ENCODE peak calls at places on chromosomes 3 and 15, in eight cellular contexts. O, L, S, B, E, Z, R and V are unnamed samples.

GRCh38 chr3:187750041-187750512 is 4.8 kb upstream of the BCL6 start:
- DNase-seq in O (no peak), L (no peak), S (no peak), B (no peak), E (peak), Z (no peak), R (no peak), V (no peak)

GRCh38 chr3:134677196-134677986 is 26.6 kb upstream of the KY start:
- DNase-seq in O (peak), L (no peak), S (no peak), B (no peak), E (no peak), Z (no peak), R (no peak), V (no peak)

GRCh38 chr15:31501074-31501473 is 174.4 kb downstream of the KLF13 start:
- DNase-seq in O (no peak), L (no peak), S (no peak), B (no peak), E (no peak), Z (no peak), R (no peak), V (no peak)

GRCh38 chr15:63442080-63442479 is 60.4 kb upstream of the CA12 start:
- DNase-seq in O (no peak), L (no peak), S (no peak), B (no peak), E (no peak), Z (no peak), R (no peak), V (no peak)

GRCh38 chr3:198028718-198029117 is 68.7 kb downstream of the LMLN start:
- DNase-seq in O (no peak), L (no peak), S (no peak), B (no peak), E (peak), Z (no peak), R (no peak), V (no peak)

GRCh38 chr15:39497759-39498565 is 82.9 kb upstream of the THBS1 start:
- DNase-seq in O (no peak), L (no peak), S (no peak), B (no peak), E (no peak), Z (no peak), R (no peak), V (no peak)

GRCh38 chr15:38002883-38003477 is 68.5 kb downstream of the TMCO5A start:
- DNase-seq in O (peak), L (no peak), S (peak), B (no peak), E (no peak), Z (no peak), R (no peak), V (no peak)

GRCh38 chr15:53115563-53115962 is 325.4 kb upstream of the ONECUT1 start:
- DNase-seq in O (no peak), L (no peak), S (no peak), B (no peak), E (no peak), Z (no peak), R (no peak), V (no peak)

GRCh38 chr3:96831175-96831574 is 16.8 kb downstream of the EPHA6 start:
- DNase-seq in O (no peak), L (no peak), S (no peak), B (no peak), E (no peak), Z (no peak), R (no peak), V (no peak)